ENCODE peak calls at places on chromosome 5, in eight cellular contexts. One of them, this sample, is unnamed.

GRCh38 chr5:94691947-94692346 is 73.5 kb downstream of the SLF1 start:
- DNase-seq in neuronal stem cell: no peak
- DNase-seq in PC-9: no peak
- DNase-seq in GM03348: no peak
- DNase-seq in body of pancreas: peak; percentile 10
- DNase-seq in T-helper 1 cell: no peak
- DNase-seq in keratinocyte: no peak
- DNase-seq in OCI-LY7: no peak
- DNase-seq in this sample: no peak

GRCh38 chr5:153222956-153223355 is 267.5 kb upstream of the GRIA1 start:
- DNase-seq in neuronal stem cell: no peak
- DNase-seq in PC-9: no peak
- DNase-seq in GM03348: peak; percentile 20
- DNase-seq in body of pancreas: no peak
- DNase-seq in T-helper 1 cell: no peak
- DNase-seq in keratinocyte: no peak
- DNase-seq in OCI-LY7: no peak
- DNase-seq in this sample: no peak

GRCh38 chr5:53164478-53165165 is 55.1 kb upstream of the MOCS2 start:
- DNase-seq in neuronal stem cell: no peak
- DNase-seq in PC-9: no peak
- DNase-seq in GM03348: no peak
- DNase-seq in body of pancreas: no peak
- DNase-seq in T-helper 1 cell: no peak
- DNase-seq in keratinocyte: no peak
- DNase-seq in OCI-LY7: no peak
- DNase-seq in this sample: no peak

GRCh38 chr5:104540448-104540847 is 977.9 kb upstream of the NUDT12 start:
- DNase-seq in neuronal stem cell: no peak
- DNase-seq in PC-9: peak; percentile 23
- DNase-seq in GM03348: no peak
- DNase-seq in body of pancreas: peak; percentile 59
- DNase-seq in T-helper 1 cell: no peak
- DNase-seq in keratinocyte: no peak
- DNase-seq in OCI-LY7: no peak
- DNase-seq in this sample: no peak

GRCh38 chr5:159854916-159855315 is 61.4 kb upstream of the ADRA1B start:
- DNase-seq in neuronal stem cell: no peak
- DNase-seq in PC-9: no peak
- DNase-seq in GM03348: peak; percentile 34
- DNase-seq in body of pancreas: no peak
- DNase-seq in T-helper 1 cell: no peak
- DNase-seq in keratinocyte: no peak
- DNase-seq in OCI-LY7: no peak
- DNase-seq in this sample: no peak

GRCh38 chr5:78320461-78320860 is 26.0 kb upstream of the AP3B1 start:
- DNase-seq in neuronal stem cell: no peak
- DNase-seq in PC-9: no peak
- DNase-seq in GM03348: peak; percentile 46
- DNase-seq in body of pancreas: peak; percentile 28
- DNase-seq in T-helper 1 cell: no peak
- DNase-seq in keratinocyte: no peak
- DNase-seq in OCI-LY7: peak; percentile 32
- DNase-seq in this sample: no peak

GRCh38 chr5:82307431-82307830 is 29.3 kb upstream of the RPS23 start:
- DNase-seq in neuronal stem cell: no peak
- DNase-seq in PC-9: no peak
- DNase-seq in GM03348: peak; percentile 59
- DNase-seq in body of pancreas: no peak
- DNase-seq in T-helper 1 cell: no peak
- DNase-seq in keratinocyte: no peak
- DNase-seq in OCI-LY7: no peak
- DNase-seq in this sample: no peak

GRCh38 chr5:59819806-59820205 is 73.7 kb downstream of the PDE4D start:
- DNase-seq in neuronal stem cell: no peak
- DNase-seq in PC-9: no peak
- DNase-seq in GM03348: no peak
- DNase-seq in body of pancreas: no peak
- DNase-seq in T-helper 1 cell: no peak
- DNase-seq in keratinocyte: no peak
- DNase-seq in OCI-LY7: no peak
- DNase-seq in this sample: no peak

GRCh38 chr5:167952278-167952990 is 339.0 kb upstream of the WWC1 start:
- DNase-seq in neuronal stem cell: no peak
- DNase-seq in PC-9: no peak
- DNase-seq in GM03348: no peak
- DNase-seq in body of pancreas: no peak
- DNase-seq in T-helper 1 cell: no peak
- DNase-seq in keratinocyte: no peak
- DNase-seq in OCI-LY7: no peak
- DNase-seq in this sample: no peak

GRCh38 chr5:1342268-1342667 is 2.6 kb downstream of the CLPTM1L start:
- DNase-seq in neuronal stem cell: no peak
- DNase-seq in PC-9: no peak
- DNase-seq in GM03348: no peak
- DNase-seq in body of pancreas: no peak
- DNase-seq in T-helper 1 cell: no peak
- DNase-seq in keratinocyte: no peak
- DNase-seq in OCI-LY7: no peak
- DNase-seq in this sample: no peak

GRCh38 chr5:180604271-180604670 is 13.0 kb upstream of the SCGB3A1 start:
- DNase-seq in neuronal stem cell: no peak
- DNase-seq in PC-9: no peak
- DNase-seq in GM03348: no peak
- DNase-seq in body of pancreas: no peak
- DNase-seq in T-helper 1 cell: no peak
- DNase-seq in keratinocyte: no peak
- DNase-seq in OCI-LY7: no peak
- DNase-seq in this sample: no peak

GRCh38 chr5:140253985-140254384 is 48.9 kb downstream of the PFDN1 start:
- DNase-seq in neuronal stem cell: no peak
- DNase-seq in PC-9: peak; percentile 56
- DNase-seq in GM03348: peak; percentile 23
- DNase-seq in body of pancreas: no peak
- DNase-seq in T-helper 1 cell: no peak
- DNase-seq in keratinocyte: no peak
- DNase-seq in OCI-LY7: no peak
- DNase-seq in this sample: no peak

GRCh38 chr5:62590396-62590795 is 11.8 kb downstream of the LRRC70 start:
- DNase-seq in neuronal stem cell: no peak
- DNase-seq in PC-9: no peak
- DNase-seq in GM03348: no peak
- DNase-seq in body of pancreas: no peak
- DNase-seq in T-helper 1 cell: no peak
- DNase-seq in keratinocyte: no peak
- DNase-seq in OCI-LY7: no peak
- DNase-seq in this sample: no peak

GRCh38 chr5:151685749-151686672 is 704 bp downstream of the SPARC start:
- DNase-seq in neuronal stem cell: no peak
- DNase-seq in PC-9: no peak
- DNase-seq in GM03348: no peak
- DNase-seq in body of pancreas: no peak
- DNase-seq in T-helper 1 cell: no peak
- DNase-seq in keratinocyte: no peak
- DNase-seq in OCI-LY7: no peak
- DNase-seq in this sample: no peak

GRCh38 chr5:32487424-32487823 is 42.9 kb upstream of the ZFR start:
- DNase-seq in neuronal stem cell: no peak
- DNase-seq in PC-9: no peak
- DNase-seq in GM03348: no peak
- DNase-seq in body of pancreas: no peak
- DNase-seq in T-helper 1 cell: no peak
- DNase-seq in keratinocyte: no peak
- DNase-seq in OCI-LY7: no peak
- DNase-seq in this sample: no peak

GRCh38 chr5:62937661-62938558 is 359.3 kb downstream of the LRRC70 start:
- DNase-seq in neuronal stem cell: no peak
- DNase-seq in PC-9: no peak
- DNase-seq in GM03348: peak; percentile 8
- DNase-seq in body of pancreas: peak; percentile 12
- DNase-seq in T-helper 1 cell: no peak
- DNase-seq in keratinocyte: no peak
- DNase-seq in OCI-LY7: no peak
- DNase-seq in this sample: no peak

GRCh38 chr5:147098233-147098790 is 136.5 kb upstream of the STK32A start:
- DNase-seq in neuronal stem cell: peak; percentile 47
- DNase-seq in PC-9: no peak
- DNase-seq in GM03348: peak; percentile 9
- DNase-seq in body of pancreas: peak; percentile 51
- DNase-seq in T-helper 1 cell: no peak
- DNase-seq in keratinocyte: no peak
- DNase-seq in OCI-LY7: peak; percentile 40
- DNase-seq in this sample: no peak

GRCh38 chr5:82351754-82352145 is 73.6 kb upstream of the RPS23 start:
- DNase-seq in neuronal stem cell: peak; percentile 58
- DNase-seq in PC-9: no peak
- DNase-seq in GM03348: peak; percentile 66
- DNase-seq in body of pancreas: peak; percentile 23
- DNase-seq in T-helper 1 cell: no peak
- DNase-seq in keratinocyte: peak; percentile 42
- DNase-seq in OCI-LY7: peak; percentile 51
- DNase-seq in this sample: no peak

GRCh38 chr5:113067635-113068344 is 91.2 kb downstream of the DCP2 start:
- DNase-seq in neuronal stem cell: no peak
- DNase-seq in PC-9: no peak
- DNase-seq in GM03348: no peak
- DNase-seq in body of pancreas: no peak
- DNase-seq in T-helper 1 cell: no peak
- DNase-seq in keratinocyte: no peak
- DNase-seq in OCI-LY7: no peak
- DNase-seq in this sample: no peak

GRCh38 chr5:131328536-131329186 is 64.8 kb downstream of the CDC42SE2 start:
- DNase-seq in neuronal stem cell: no peak
- DNase-seq in PC-9: peak; percentile 2
- DNase-seq in GM03348: peak; percentile 19
- DNase-seq in body of pancreas: no peak
- DNase-seq in T-helper 1 cell: no peak
- DNase-seq in keratinocyte: no peak
- DNase-seq in OCI-LY7: no peak
- DNase-seq in this sample: no peak

GRCh38 chr5:949275-949543 is 56.5 kb downstream of the TRIP13 start:
- DNase-seq in neuronal stem cell: no peak
- DNase-seq in PC-9: no peak
- DNase-seq in GM03348: no peak
- DNase-seq in body of pancreas: no peak
- DNase-seq in T-helper 1 cell: no peak
- DNase-seq in keratinocyte: no peak
- DNase-seq in OCI-LY7: no peak
- DNase-seq in this sample: no peak

GRCh38 chr5:5080790-5081189 is 59.3 kb upstream of the ADAMTS16 start:
- DNase-seq in neuronal stem cell: no peak
- DNase-seq in PC-9: no peak
- DNase-seq in GM03348: no peak
- DNase-seq in body of pancreas: no peak
- DNase-seq in T-helper 1 cell: no peak
- DNase-seq in keratinocyte: no peak
- DNase-seq in OCI-LY7: no peak
- DNase-seq in this sample: no peak

GRCh38 chr5:14250094-14250777 is 107.1 kb downstream of the TRIO start:
- DNase-seq in neuronal stem cell: peak; percentile 46
- DNase-seq in PC-9: no peak
- DNase-seq in GM03348: peak; percentile 77
- DNase-seq in body of pancreas: peak; percentile 53
- DNase-seq in T-helper 1 cell: no peak
- DNase-seq in keratinocyte: no peak
- DNase-seq in OCI-LY7: no peak
- DNase-seq in this sample: no peak

This sample was measured in activated T-helper 2 cell treated with anti-CD3 and anti-CD28 coated beads, Interferon-gamma antibody, Interleukin-2, Interleukin-4, amounts not matched to agents 10 μg/mL and 5 μg/mL and 100 μg/mL, durations not matched to agents 14 hours and 24 hours and 36 hours.